ENCODE peak calls at places on chromosome 13, in eight cellular contexts. U is NCI-H1436; P is progenitor cell of endocrine pancreas; R is activated CD4-positive, alpha-beta T cell treated with anti-CD3 and anti-CD28 coated beads, Interleukin-2, amount 50 U/mL, for 1 hour; X is NCI-H774; Z is stimulated activated CD8-positive, alpha-beta memory T cell treated with anti-CD3 and anti-CD28 coated beads, Interleukin-4, amount 100 ng/mL, for 4 hours; C is activated naive CD4-positive, alpha-beta T cell treated with anti-CD3 and anti-CD28 coated beads for 36 hours; O is AG04450. W is an unnamed sample.

GRCh38 chr13:24911135-24911524 is 147.2 kb downstream of the RNF17 start:
- DNase-seq in U (no peak), P (no peak), R (no peak), X (no peak), Z (no peak), C (no peak), O (no peak), W (no peak)

GRCh38 chr13:113882716-113883115 is 18.8 kb upstream of the GAS6 start:
- DNase-seq in U (no peak), P (no peak), R (no peak), X (no peak), Z (no peak), C (no peak), O (no peak), W (no peak)

GRCh38 chr13:61255035-61255796 is 160.4 kb downstream of the PCDH20 start:
- DNase-seq in U (no peak), P (no peak), R (no peak), X (no peak), Z (no peak), C (peak; percentile 5), O (no peak), W (no peak)

GRCh38 chr13:35917252-35917941 is 213.8 kb downstream of the DCLK1 start:
- DNase-seq in U (no peak), P (no peak), R (no peak), X (no peak), Z (no peak), C (no peak), O (no peak), W (peak; percentile 23)

GRCh38 chr13:93066187-93066586 is 160.4 kb upstream of the GPC6 start:
- DNase-seq in U (no peak), P (no peak), R (no peak), X (no peak), Z (no peak), C (no peak), O (peak; percentile 45), W (no peak)

GRCh38 chr13:34749046-34749445 is 193.0 kb upstream of the NBEA start:
- DNase-seq in U (no peak), P (no peak), R (no peak), X (no peak), Z (no peak), C (no peak), O (no peak), W (no peak)

GRCh38 chr13:83221813-83222241 is 660.4 kb downstream of the SLITRK1 start:
- DNase-seq in U (no peak), P (no peak), R (no peak), X (no peak), Z (no peak), C (no peak), O (peak; percentile 18), W (no peak)

GRCh38 chr13:33745370-33746324 is 72.3 kb upstream of the RFC3 start:
- DNase-seq in U (no peak), P (no peak), R (no peak), X (peak; percentile 85), Z (no peak), C (no peak), O (no peak), W (no peak)

GRCh38 chr13:100039740-100040139 is 49.2 kb upstream of the PCCA start:
- DNase-seq in U (no peak), P (no peak), R (no peak), X (no peak), Z (no peak), C (no peak), O (no peak), W (no peak)

GRCh38 chr13:110319774-110320509 is 12.9 kb downstream of the COL4A2 start:
- DNase-seq in U (no peak), P (no peak), R (no peak), X (peak; percentile 43), Z (no peak), C (peak; percentile 80), O (no peak), W (no peak)

GRCh38 chr13:106633321-106633720 is 65.4 kb upstream of the ARGLU1 start:
- DNase-seq in U (no peak), P (no peak), R (no peak), X (no peak), Z (no peak), C (no peak), O (no peak), W (no peak)

GRCh38 chr13:105721056-105721455 is 814.4 kb downstream of the EFNB2 start:
- DNase-seq in U (no peak), P (no peak), R (no peak), X (no peak), Z (no peak), C (no peak), O (no peak), W (no peak)

GRCh38 chr13:51000576-51001260 is 91.1 kb downstream of the RNASEH2B start:
- DNase-seq in U (peak; percentile 22), P (no peak), R (no peak), X (peak; percentile 7), Z (no peak), C (no peak), O (peak; percentile 11), W (no peak)

GRCh38 chr13:45879666-45880065 is 28.1 kb upstream of the SIAH3 start:
- DNase-seq in U (no peak), P (no peak), R (no peak), X (no peak), Z (no peak), C (no peak), O (no peak), W (no peak)

GRCh38 chr13:48975101-48975925 is at the start of gene FNDC3A:
- DNase-seq in U (peak; percentile 9), P (peak; percentile 57), R (peak; percentile 56), X (no peak), Z (peak; percentile 5), C (peak; percentile 60), O (peak; percentile 23), W (peak; percentile 67)

GRCh38 chr13:42574435-42575311 is 721 bp downstream of the TNFSF11 start:
- DNase-seq in U (no peak), P (peak; percentile 14), R (peak; percentile 13), X (no peak), Z (peak; percentile 47), C (peak; percentile 62), O (no peak), W (no peak)

GRCh38 chr13:24277721-24278120 is 31.7 kb upstream of the C1QTNF9 start:
- DNase-seq in U (no peak), P (no peak), R (no peak), X (no peak), Z (no peak), C (no peak), O (no peak), W (no peak)

GRCh38 chr13:38213307-38213706 is 136.3 kb upstream of the UFM1 start:
- DNase-seq in U (no peak), P (no peak), R (no peak), X (no peak), Z (no peak), C (no peak), O (no peak), W (no peak)

GRCh38 chr13:43783820-43784219 is 3.0 kb downstream of the ENOX1 start:
- DNase-seq in U (peak; percentile 22), P (no peak), R (no peak), X (peak; percentile 22), Z (no peak), C (no peak), O (no peak), W (no peak)

GRCh38 chr13:113632706-113633484 is 25.1 kb downstream of the ATP4B start:
- DNase-seq in U (no peak), P (no peak), R (no peak), X (no peak), Z (no peak), C (no peak), O (no peak), W (no peak)

GRCh38 chr13:52852444-52852843 is 4.0 kb upstream of the PCDH8 start:
- DNase-seq in U (peak; percentile 27), P (no peak), R (no peak), X (peak; percentile 38), Z (no peak), C (no peak), O (no peak), W (no peak)

GRCh38 chr13:85590231-85590931 is 208.8 kb downstream of the SLITRK6 start:
- DNase-seq in U (no peak), P (no peak), R (no peak), X (no peak), Z (no peak), C (no peak), O (no peak), W (no peak)

GRCh38 chr13:98524391-98524790 is 52.5 kb downstream of the STK24 start:
- DNase-seq in U (no peak), P (no peak), R (peak; percentile 43), X (no peak), Z (no peak), C (no peak), O (no peak), W (no peak)

GRCh38 chr13:25668345-25668744 is 296.6 kb downstream of the ATP8A2 start:
- DNase-seq in U (no peak), P (no peak), R (no peak), X (no peak), Z (no peak), C (no peak), O (no peak), W (no peak)

GRCh38 chr13:34634443-34634842 is 307.6 kb upstream of the NBEA start:
- DNase-seq in U (no peak), P (no peak), R (no peak), X (no peak), Z (no peak), C (no peak), O (no peak), W (no peak)

GRCh38 chr13:70391678-70392077 is 283.4 kb upstream of the KLHL1 start:
- DNase-seq in U (peak; percentile 81), P (no peak), R (no peak), X (peak; percentile 66), Z (no peak), C (no peak), O (no peak), W (no peak)

GRCh38 chr13:35592457-35592856 is 116.0 kb upstream of the MAB21L1 start:
- DNase-seq in U (no peak), P (no peak), R (no peak), X (no peak), Z (no peak), C (no peak), O (no peak), W (no peak)

GRCh38 chr13:28710161-28710560 is 8.6 kb downstream of the SLC46A3 start:
- DNase-seq in U (no peak), P (no peak), R (no peak), X (no peak), Z (no peak), C (no peak), O (no peak), W (no peak)

GRCh38 chr13:88464851-88465250 is 793.7 kb downstream of the SLITRK5 start:
- DNase-seq in U (no peak), P (no peak), R (no peak), X (no peak), Z (no peak), C (no peak), O (no peak), W (no peak)

GRCh38 chr13:44583126-44583525 is 7.0 kb upstream of the TSC22D1 start:
- DNase-seq in U (no peak), P (no peak), R (no peak), X (no peak), Z (no peak), C (no peak), O (no peak), W (no peak)

GRCh38 chr13:51861728-51862300 is at the start of gene CCDC70:
- DNase-seq in U (no peak), P (no peak), R (no peak), X (no peak), Z (no peak), C (peak; percentile 31), O (no peak), W (no peak)

GRCh38 chr13:99796175-99796819 is 175.3 kb downstream of the ZIC5 start:
- DNase-seq in U (no peak), P (peak; percentile 66), R (no peak), X (no peak), Z (no peak), C (peak; percentile 70), O (peak; percentile 2), W (no peak)

GRCh38 chr13:28744091-28744536 is 25.3 kb upstream of the SLC46A3 start:
- DNase-seq in U (no peak), P (no peak), R (no peak), X (no peak), Z (no peak), C (no peak), O (no peak), W (no peak)

GRCh38 chr13:20475927-20476691 is 49.5 kb downstream of the CRYL1 start:
- DNase-seq in U (no peak), P (no peak), R (peak; percentile 60), X (no peak), Z (peak; percentile 31), C (peak; percentile 82), O (no peak), W (no peak)

W was measured in midbrain.